ENCODE peak calls at places on chromosomes 16 and 17, in nine cellular contexts. V, H, D, L, Z, X, M, U and Q are unnamed samples.

GRCh38 chr17:48630925-48631692 is 5.0 kb upstream of the HOXB9 start:
- DNase-seq in V (peak; percentile 51), H (no peak), D (no peak), L (no peak), Z (no peak), X (no peak), M (no peak), U (peak; percentile 25), Q (no peak)

GRCh38 chr17:80116276-80116922 is 15.0 kb downstream of the GAA start:
- DNase-seq in V (no peak), H (no peak), D (no peak), L (no peak), Z (no peak), X (no peak), M (no peak), U (no peak), Q (no peak)

GRCh38 chr17:31488264-31488981 is 96.9 kb downstream of the RAB11FIP4 start:
- DNase-seq in V (peak; percentile 87), H (no peak), D (peak; percentile 64), L (no peak), Z (no peak), X (no peak), M (no peak), U (peak; percentile 30), Q (no peak)

GRCh38 chr17:51103451-51103850 is 17.2 kb downstream of the SPAG9 start:
- DNase-seq in V (peak; percentile 29), H (no peak), D (no peak), L (no peak), Z (no peak), X (peak; percentile 16), M (peak; percentile 2), U (no peak), Q (no peak)

GRCh38 chr17:66831383-66832220 is 3.3 kb upstream of the CACNG5 start:
- DNase-seq in V (no peak), H (no peak), D (no peak), L (no peak), Z (no peak), X (no peak), M (no peak), U (no peak), Q (no peak)

GRCh38 chr17:8574687-8575086 is 55.8 kb downstream of the MYH10 start:
- DNase-seq in V (no peak), H (no peak), D (no peak), L (peak; percentile 48), Z (no peak), X (peak; percentile 21), M (no peak), U (no peak), Q (peak; percentile 21)

GRCh38 chr17:17606416-17607000 is 15.0 kb upstream of the PEMT start:
- DNase-seq in V (no peak), H (no peak), D (no peak), L (no peak), Z (no peak), X (no peak), M (no peak), U (no peak), Q (no peak)

GRCh38 chr17:5661486-5662125 is 77.3 kb upstream of the NLRP1 start:
- DNase-seq in V (peak; percentile 76), H (no peak), D (no peak), L (no peak), Z (no peak), X (no peak), M (no peak), U (no peak), Q (no peak)

GRCh38 chr16:3020247-3020603 is at the start of gene TNFRSF12A:
- DNase-seq in V (peak; percentile 91), H (peak; percentile 49), D (peak; percentile 86), L (peak; percentile 70), Z (peak; percentile 64), X (peak; percentile 72), M (peak; percentile 75), U (peak; percentile 81), Q (peak; percentile 80)

GRCh38 chr16:73172621-73173312 is 124.8 kb upstream of the ZFHX3 start:
- DNase-seq in V (peak; percentile 75), H (no peak), D (peak; percentile 87), L (peak; percentile 66), Z (peak; percentile 36), X (peak; percentile 91), M (peak; percentile 77), U (no peak), Q (peak; percentile 90)

GRCh38 chr16:2048116-2048543 is 345 bp downstream of the TSC2 start:
- DNase-seq in V (no peak), H (no peak), D (no peak), L (no peak), Z (no peak), X (no peak), M (no peak), U (no peak), Q (no peak)

GRCh38 chr17:13266596-13266995 is 248.8 kb upstream of the ELAC2 start:
- DNase-seq in V (no peak), H (no peak), D (no peak), L (no peak), Z (no peak), X (peak; percentile 65), M (no peak), U (no peak), Q (no peak)

GRCh38 chr17:49882434-49882833 is 34.6 kb upstream of the TAC4 start:
- DNase-seq in V (no peak), H (no peak), D (no peak), L (no peak), Z (no peak), X (no peak), M (no peak), U (no peak), Q (no peak)

GRCh38 chr17:50470451-50470850 is 1.8 kb upstream of the CHAD start:
- DNase-seq in V (peak; percentile 53), H (no peak), D (no peak), L (no peak), Z (no peak), X (no peak), M (peak; percentile 62), U (no peak), Q (no peak)

GRCh38 chr16:27795992-27796614 is 246.2 kb downstream of the KATNIP start:
- DNase-seq in V (peak; percentile 94), H (peak; percentile 4), D (peak; percentile 28), L (no peak), Z (no peak), X (peak; percentile 35), M (peak; percentile 57), U (peak; percentile 41), Q (no peak)

GRCh38 chr16:17078950-17079631 is 391.7 kb downstream of the XYLT1 start:
- DNase-seq in V (no peak), H (no peak), D (no peak), L (no peak), Z (no peak), X (no peak), M (no peak), U (no peak), Q (no peak)

GRCh38 chr16:17076818-17077498 is 393.8 kb downstream of the XYLT1 start:
- DNase-seq in V (no peak), H (no peak), D (no peak), L (no peak), Z (no peak), X (no peak), M (no peak), U (no peak), Q (no peak)

GRCh38 chr16:17072104-17072503 is 398.7 kb downstream of the XYLT1 start:
- DNase-seq in V (no peak), H (no peak), D (no peak), L (no peak), Z (no peak), X (peak; percentile 50), M (no peak), U (peak; percentile 16), Q (no peak)

GRCh38 chr16:17080105-17080504 is 390.7 kb downstream of the XYLT1 start:
- DNase-seq in V (no peak), H (no peak), D (no peak), L (no peak), Z (no peak), X (no peak), M (no peak), U (no peak), Q (no peak)

GRCh38 chr16:17076121-17076757 is 394.5 kb downstream of the XYLT1 start:
- DNase-seq in V (no peak), H (no peak), D (no peak), L (no peak), Z (no peak), X (no peak), M (no peak), U (peak; percentile 49), Q (no peak)
- H3K4me3 ChIP-seq in V (no peak overlapping the region), H (no peak overlapping the region), D (no peak overlapping the region), L (no peak overlapping the region), Z (no peak overlapping the region), X (no peak overlapping the region), M (no peak overlapping the region), U (no peak overlapping the region), Q (no peak overlapping the region)

GRCh38 chr17:9645858-9646555 is 690 bp downstream of the USP43 start:
- DNase-seq in V (peak; percentile 92), H (peak; percentile 12), D (peak; percentile 81), L (no peak), Z (peak; percentile 56), X (peak; percentile 33), M (peak; percentile 21), U (peak; percentile 20), Q (no peak)
- TF ChIP-seq CTCF in V (peak; percentile 42), H (peak; percentile 18), D (peak; percentile 19), L (no peak), Z (peak; percentile 55), X (no peak), M (no peak), U (no peak), Q (no peak)

GRCh38 chr17:35932576-35932975 is 2.0 kb upstream of the RDM1 start:
- DNase-seq in V (no peak), H (no peak), D (no peak), L (no peak), Z (no peak), X (peak; percentile 59), M (peak; percentile 37), U (no peak), Q (no peak)

GRCh38 chr17:35931794-35932419 is 1.3 kb upstream of the RDM1 start:
- DNase-seq in V (no peak), H (no peak), D (peak; percentile 6), L (no peak), Z (no peak), X (peak; percentile 76), M (peak; percentile 38), U (no peak), Q (no peak)

GRCh38 chr17:35930211-35931065 is at the start of gene RDM1:
- DNase-seq in V (peak; percentile 98), H (peak; percentile 68), D (peak; percentile 56), L (peak; percentile 28), Z (peak; percentile 97), X (peak; percentile 49), M (peak; percentile 48), U (peak; percentile 88), Q (no peak)

DNA sequence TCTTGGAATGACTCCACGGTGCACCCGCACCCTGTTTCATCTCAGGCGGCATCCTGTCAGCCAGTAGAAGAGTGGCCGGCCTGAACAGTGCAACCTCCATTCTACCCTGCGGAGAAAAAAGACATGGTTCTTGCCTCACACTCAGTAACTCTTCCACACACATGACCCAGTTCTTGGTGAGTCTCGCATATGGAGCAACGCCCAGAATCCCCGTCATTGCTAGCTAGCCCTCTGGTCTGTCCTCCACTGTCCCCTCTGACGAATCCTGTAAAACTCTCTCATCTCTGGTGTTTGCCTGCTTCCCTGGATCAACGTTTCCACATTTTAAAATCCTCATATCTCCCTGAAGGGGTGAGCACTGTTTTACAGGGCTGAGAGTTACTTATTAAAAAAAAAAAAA is 4.2 kb upstream of the RDM1 start:
- DNase-seq in V (no peak), H (no peak), D (peak; percentile 56), L (no peak), Z (no peak), X (no peak), M (peak; percentile 76), U (no peak), Q (peak; percentile 17)
- H3K4me3 ChIP-seq in V (no peak overlapping the region), H (no peak overlapping the region), D (no peak overlapping the region), L (no peak overlapping the region), Z (no peak overlapping the region), X (no peak overlapping the region), M (no peak overlapping the region), U (no peak overlapping the region), Q (no peak overlapping the region)

GRCh38 chr17:19317359-19318095 is 45.0 kb downstream of the B9D1 start:
- DNase-seq in V (peak; percentile 99), H (peak; percentile 57), D (peak; percentile 63), L (peak; percentile 51), Z (no peak), X (peak; percentile 91), M (peak; percentile 97), U (peak; percentile 68), Q (peak; percentile 85)
- TF ChIP-seq CTCF in V (peak; percentile 60), H (peak; percentile 17), D (no peak), L (no peak), Z (peak; percentile 16), X (peak; percentile 2), M (peak; percentile 60), U (peak; percentile 40), Q (peak; percentile 50)